ENCODE peak calls at places on chromosomes 16 and 17, in ten cellular contexts. J, U, X, T, M, B, S, R, V and G are unnamed samples.

GRCh38 chr17:27946521-27946920 is 53.4 kb upstream of the LYRM9 start:
- DNase-seq in J (no peak), U (no peak), X (no peak), T (no peak), M (no peak), B (no peak), S (no peak), R (no peak), V (no peak), G (no peak)

GRCh38 chr17:27379863-27380533 is 76.2 kb upstream of the KSR1 start:
- DNase-seq in J (peak; percentile 48), U (peak; percentile 77), X (peak; percentile 60), T (peak; percentile 80), M (peak; percentile 8), B (peak; percentile 71), S (no peak), R (no peak), V (no peak), G (no peak)

GRCh38 chr16:80718480-80719220 is 85.7 kb downstream of the CDYL2 start:
- DNase-seq in J (peak; percentile 76), U (peak; percentile 20), X (peak; percentile 89), T (no peak), M (peak; percentile 55), B (peak; percentile 62), S (no peak), R (no peak), V (no peak), G (peak; percentile 99)

GRCh38 chr16:16076400-16076901 is 127.0 kb downstream of the ABCC1 start:
- DNase-seq in J (no peak), U (no peak), X (no peak), T (no peak), M (no peak), B (no peak), S (no peak), R (no peak), V (no peak), G (no peak)

GRCh38 chr16:53456625-53457024 is 22.4 kb downstream of the RBL2 start:
- DNase-seq in J (no peak), U (no peak), X (no peak), T (no peak), M (no peak), B (no peak), S (no peak), R (no peak), V (no peak), G (no peak)

GRCh38 chr16:48918520-48919258 is 308.7 kb upstream of the N4BP1 start:
- DNase-seq in J (no peak), U (no peak), X (no peak), T (no peak), M (peak; percentile 79), B (no peak), S (no peak), R (no peak), V (no peak), G (peak; percentile 2)

GRCh38 chr17:2957631-2958286 is 105.6 kb downstream of the OR1D5 start:
- DNase-seq in J (no peak), U (no peak), X (no peak), T (no peak), M (no peak), B (peak; percentile 71), S (no peak), R (no peak), V (no peak), G (no peak)

GRCh38 chr17:45050680-45051059 is 762 bp downstream of the DCAKD start:
- DNase-seq in J (peak; percentile 21), U (peak; percentile 45), X (no peak), T (peak; percentile 56), M (no peak), B (no peak), S (peak; percentile 45), R (no peak), V (no peak), G (no peak)

GRCh38 chr16:30473231-30474061 is 904 bp downstream of the ITGAL start:
- DNase-seq in J (no peak), U (no peak), X (no peak), T (no peak), M (no peak), B (no peak), S (no peak), R (no peak), V (no peak), G (no peak)

GRCh38 chr16:73172621-73173312 is 124.8 kb upstream of the ZFHX3 start:
- DNase-seq in J (peak; percentile 84), U (peak; percentile 52), X (peak; percentile 87), T (peak; percentile 80), M (peak; percentile 38), B (peak; percentile 96), S (peak; percentile 36), R (no peak), V (peak; percentile 77), G (peak; percentile 82)

GRCh38 chr17:45936610-45937009 is 42.3 kb downstream of the MAPT start:
- DNase-seq in J (no peak), U (no peak), X (no peak), T (peak; percentile 47), M (no peak), B (no peak), S (no peak), R (no peak), V (no peak), G (no peak)

GRCh38 chr17:33292981-33293867 is at the start of gene ASIC2:
- DNase-seq in J (peak; percentile 29), U (peak; percentile 89), X (no peak), T (peak; percentile 55), M (peak; percentile 36), B (no peak), S (peak; percentile 40), R (peak; percentile 70), V (no peak), G (no peak)

GRCh38 chr17:33290156-33290697 is 2.9 kb downstream of the ASIC2 start:
- DNase-seq in J (no peak), U (no peak), X (no peak), T (no peak), M (no peak), B (no peak), S (no peak), R (no peak), V (no peak), G (no peak)

GRCh38 chr17:33288954-33289353 is 4.1 kb downstream of the ASIC2 start:
- DNase-seq in J (no peak), U (no peak), X (no peak), T (no peak), M (no peak), B (no peak), S (no peak), R (peak; percentile 24), V (no peak), G (no peak)

GRCh38 chr17:33292184-33292980 is 713 bp downstream of the ASIC2 start:
- DNase-seq in J (peak; percentile 15), U (peak; percentile 79), X (no peak), T (peak; percentile 81), M (no peak), B (peak; percentile 7), S (peak; percentile 53), R (peak; percentile 60), V (no peak), G (no peak)

GRCh38 chr17:33291248-33292183 is 1.6 kb downstream of the ASIC2 start:
- DNase-seq in J (peak; percentile 15), U (peak; percentile 77), X (no peak), T (peak; percentile 69), M (no peak), B (peak; percentile 10), S (peak; percentile 26), R (peak; percentile 72), V (no peak), G (no peak)
- H3K4me3 ChIP-seq in J (peak overlapping the region; percentile 35), U (peak overlapping the region; percentile 93), X (peak overlapping the region; percentile 22), T (peak overlapping the region; percentile 49), M (peak overlapping the region; percentile 22), B (no peak overlapping the region), S (peak overlapping the region; percentile 57), R (peak overlapping the region; percentile 46), V (peak overlapping the region; percentile 42), G (no peak overlapping the region)

GRCh38 chr16:1428511-1428910 is 2.4 kb upstream of the PERCC1 start:
- DNase-seq in J (no peak), U (peak; percentile 70), X (no peak), T (no peak), M (no peak), B (peak; percentile 10), S (peak; percentile 82), R (no peak), V (no peak), G (no peak)
- TF ChIP-seq CTCF in J (no peak), U (peak; percentile 55), X (no peak), T (peak; percentile 30), M (peak; percentile 41), B (peak; percentile 23), S (peak; percentile 45), R (peak; percentile 25), V (peak; percentile 57), G (no peak)

DNA sequence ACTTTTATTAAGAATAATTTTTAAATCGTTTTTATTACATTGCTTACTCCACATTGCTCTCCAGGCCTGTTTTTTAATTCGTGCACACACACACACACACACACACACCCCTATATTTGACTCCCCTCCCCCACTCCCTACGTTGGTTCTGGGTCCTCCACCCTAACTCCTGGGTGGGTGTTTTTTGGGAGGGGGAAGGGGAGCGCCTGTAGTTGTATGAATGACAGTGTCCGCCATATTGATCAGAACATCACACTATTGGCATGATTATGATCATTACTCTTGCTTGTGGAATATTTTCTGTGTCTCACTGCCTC is 1.3 kb downstream of the GNAO1 start:
- DNase-seq in J (no peak), U (no peak), X (no peak), T (no peak), M (no peak), B (no peak), S (no peak), R (no peak), V (no peak), G (no peak)
- H3K4me3 ChIP-seq in J (no peak overlapping the region), U (peak overlapping the region; percentile 90), X (no peak overlapping the region), T (peak overlapping the region; percentile 9), M (no peak overlapping the region), B (no peak overlapping the region), S (no peak overlapping the region), R (peak overlapping the region; percentile 97), V (peak overlapping the region; percentile 73), G (no peak overlapping the region)

GRCh38 chr16:354971-355441 is 2.5 kb upstream of the AXIN1 start:
- DNase-seq in J (no peak), U (no peak), X (no peak), T (no peak), M (no peak), B (no peak), S (no peak), R (no peak), V (no peak), G (no peak)

GRCh38 chr16:353404-354285 is 1.1 kb upstream of the AXIN1 start:
- DNase-seq in J (peak; percentile 59), U (no peak), X (no peak), T (no peak), M (peak; percentile 13), B (no peak), S (no peak), R (no peak), V (no peak), G (no peak)

GRCh38 chr16:354286-354881 is 1.9 kb upstream of the AXIN1 start:
- DNase-seq in J (peak; percentile 30), U (no peak), X (peak; percentile 54), T (no peak), M (peak; percentile 94), B (no peak), S (no peak), R (no peak), V (no peak), G (no peak)

GRCh38 chr16:351804-352520 is 561 bp downstream of the AXIN1 start:
- DNase-seq in J (peak; percentile 59), U (peak; percentile 61), X (no peak), T (no peak), M (no peak), B (no peak), S (no peak), R (no peak), V (no peak), G (no peak)

GRCh38 chr16:352547-353403 is at the start of gene AXIN1:
- DNase-seq in J (peak; percentile 100), U (peak; percentile 100), X (peak; percentile 100), T (peak; percentile 97), M (peak; percentile 80), B (peak; percentile 94), S (peak; percentile 59), R (peak; percentile 100), V (peak; percentile 97), G (peak; percentile 75)
- TF ChIP-seq CTCF in J (no peak), U (peak; percentile 66), X (peak; percentile 34), T (peak; percentile 38), M (peak; percentile 46), B (peak; percentile 4), S (peak; percentile 62), R (peak; percentile 46), V (peak; percentile 61), G (peak; percentile 70)